ENCODE peak calls at places on chromosomes 5 and 9, in four cellular contexts. C is CD8-positive, alpha-beta T cell; H is HCT116; M is right cardiac atrium. O is an unnamed sample.

GRCh38 chr5:151213803-151214613 is 9.9 kb downstream of the CCDC69 start:
- DNase-seq in C (peak; percentile 91), H (no peak), M (peak; percentile 93), O (peak; percentile 61)

GRCh38 chr5:41787257-41787656 is 83.0 kb downstream of the OXCT1 start:
- DNase-seq in M (no peak), C (no peak), H (no peak), O (no peak)

GRCh38 chr9:16062542-16063240 is 509.8 kb downstream of the CCDC171 start:
- DNase-seq in C (no peak), M (no peak), H (peak; percentile 6), O (no peak)

GRCh38 chr5:149133795-149134777 is 7.2 kb upstream of the ABLIM3 start:
- DNase-seq in C (no peak), H (peak; percentile 89), M (peak; percentile 79), O (no peak)

GRCh38 chr9:114880276-114880891 is 50.0 kb downstream of the TNFSF8 start:
- DNase-seq in M (no peak), H (no peak), C (no peak), O (no peak)

GRCh38 chr5:32100230-32100629 is 73.9 kb downstream of the GOLPH3 start:
- DNase-seq in M (no peak), C (no peak), H (no peak), O (no peak)

GRCh38 chr5:77957-78804 is 13.8 kb upstream of the PLEKHG4B start:
- DNase-seq in C (no peak), H (peak; percentile 47), M (no peak), O (peak; percentile 21)

GRCh38 chr5:115190388-115190787 is 20.7 kb upstream of the TRIM36 start:
- DNase-seq in C (no peak), H (no peak), M (no peak), O (no peak)

GRCh38 chr9:101457003-101457402 is 21.4 kb upstream of the ALDOB start:
- DNase-seq in M (no peak), H (no peak), C (no peak), O (no peak)

GRCh38 chr9:114476891-114477469 is 28.3 kb downstream of the WHRN start:
- DNase-seq in H (no peak), C (no peak), M (no peak), O (no peak)

GRCh38 chr5:90549223-90549622 is 9.4 kb upstream of the ADGRV1 start:
- DNase-seq in M (no peak), C (no peak), H (no peak), O (no peak)

GRCh38 chr5:90553711-90554110 is 4.9 kb upstream of the ADGRV1 start:
- DNase-seq in H (no peak), M (no peak), C (no peak), O (no peak)

GRCh38 chr5:90549729-90550275 is 8.8 kb upstream of the ADGRV1 start:
- DNase-seq in H (no peak), C (no peak), M (no peak), O (no peak)

GRCh38 chr5:90551376-90551775 is 7.2 kb upstream of the ADGRV1 start:
- DNase-seq in H (no peak), C (no peak), M (no peak), O (no peak)

DNA sequence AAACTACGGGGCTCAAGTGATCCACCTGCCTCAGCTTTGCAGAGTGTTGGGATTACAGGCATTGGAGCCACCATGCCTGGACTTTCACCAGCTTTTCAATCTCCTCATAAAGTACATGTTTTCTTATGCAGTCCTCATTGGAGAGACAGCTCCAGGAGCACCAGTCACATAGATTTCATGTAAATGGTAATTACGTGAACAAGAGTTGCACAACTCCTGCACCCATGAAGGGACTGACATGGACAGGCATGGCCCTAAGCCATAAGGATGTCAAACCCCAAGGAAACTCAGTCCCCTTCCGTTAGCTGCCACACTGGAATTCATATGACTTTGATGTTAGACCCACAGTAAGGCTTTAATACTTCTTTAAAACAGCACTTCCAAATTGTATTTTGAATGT is 7.6 kb upstream of the ADGRV1 start:
- DNase-seq in M (no peak), H (no peak), C (no peak), O (no peak)
- H3K27me3 ChIP-seq in M (no peaks in the 10 kb centered on the region), H (no peaks in the 10 kb centered on the region), C (no peaks in the 10 kb centered on the region), O (no peaks in the 10 kb centered on the region)

DNA sequence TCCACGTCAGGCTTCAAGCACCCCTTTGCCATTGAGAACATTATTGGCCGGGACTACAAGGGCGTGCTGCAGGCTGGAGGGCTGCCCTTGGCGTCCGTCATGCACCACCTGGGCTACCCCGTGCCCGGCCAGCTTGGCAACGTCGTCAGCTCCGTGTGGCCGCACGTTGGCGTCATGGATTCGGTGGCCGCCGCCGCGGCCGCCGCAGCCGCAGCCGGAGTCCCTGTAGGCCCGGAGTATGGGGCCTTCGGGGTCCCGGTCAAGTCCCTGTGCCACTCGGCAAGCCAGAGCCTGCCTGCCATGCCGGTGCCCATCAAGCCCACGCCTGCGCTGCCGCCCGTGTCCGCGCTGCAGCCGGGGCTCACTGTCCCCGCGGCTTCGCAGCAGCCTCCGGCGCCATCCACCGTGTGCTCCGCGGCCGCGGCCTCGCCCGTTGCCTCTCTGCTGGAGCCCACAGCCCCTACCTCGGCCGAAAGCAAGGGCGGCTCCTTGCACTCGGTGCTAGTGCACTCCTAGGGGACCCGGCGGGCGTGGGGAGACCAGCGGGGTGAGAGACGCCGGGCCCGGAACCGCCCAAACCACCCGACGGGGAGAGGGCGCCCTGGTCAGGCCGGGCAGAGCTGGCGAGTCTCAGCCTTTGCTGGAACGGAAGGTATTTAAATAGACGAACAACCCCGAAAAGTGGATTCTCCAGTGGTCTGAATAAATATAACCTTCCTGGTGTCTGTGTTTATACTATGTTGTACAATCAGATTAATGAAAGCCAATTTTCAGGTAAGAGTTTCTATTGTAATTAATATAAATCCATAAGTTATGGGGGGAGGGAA is 1.2 kb downstream of the FOXB2 start:
- DNase-seq in H (no peak), C (no peak), M (peak; percentile 42), O (no peak)
- H3K27me3 ChIP-seq in H (no peaks in the 10 kb centered on the region), C (peaks cover 14% of the 10 kb centered on the region), M (no peaks in the 10 kb centered on the region), O (peaks cover 79% of the 10 kb centered on the region)

GRCh38 chr9:97501972-97502221 is 431 bp downstream of the TMOD1 start:
- DNase-seq in M (no peak), H (no peak), C (no peak), O (no peak)
- H3K27me3 ChIP-seq in M (no peaks in the 10 kb centered on the region), H (peaks cover 5% of the 10 kb centered on the region), C (peaks cover 4% of the 10 kb centered on the region), O (peaks cover 14% of the 10 kb centered on the region)

GRCh38 chr5:76085286-76085579 is 2.0 kb downstream of the SV2C start:
- DNase-seq in M (no peak), C (no peak), H (no peak), O (no peak)
- H3K27me3 ChIP-seq in M (peaks cover 10% of the 10 kb centered on the region), C (peaks cover 10% of the 10 kb centered on the region), H (peaks cover 22% of the 10 kb centered on the region), O (peaks cover 43% of the 10 kb centered on the region)

DNA sequence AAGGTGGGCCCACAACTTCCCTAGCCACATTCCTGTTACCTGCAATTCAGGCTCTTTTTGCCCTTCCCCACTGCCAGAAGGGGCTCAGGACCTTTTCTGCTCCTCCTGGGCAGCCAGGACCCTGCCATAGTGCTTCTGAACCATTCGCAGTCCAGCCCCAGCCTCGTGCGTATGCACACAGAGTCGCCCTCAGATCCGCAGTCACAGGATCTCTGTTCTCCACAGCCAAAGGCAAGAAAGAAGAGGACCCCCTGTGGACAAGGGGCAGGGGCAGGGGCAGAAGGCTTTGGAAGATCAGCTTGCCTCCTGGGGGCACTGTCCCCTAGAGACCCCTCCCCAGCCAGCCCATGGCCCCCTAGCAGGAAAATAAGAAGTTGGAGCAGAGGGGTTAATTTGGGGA is 82.8 kb downstream of the PCDH1 start:
- DNase-seq in M (no peak), C (no peak), H (no peak), O (no peak)
- H3K27me3 ChIP-seq in M (no peaks in the 10 kb centered on the region), C (no peaks in the 10 kb centered on the region), H (no peaks in the 10 kb centered on the region), O (no peaks in the 10 kb centered on the region)

GRCh38 chr9:97857603-97858392 is 4.8 kb downstream of the FOXE1 start:
- DNase-seq in M (no peak), H (no peak), C (no peak), O (no peak)

GRCh38 chr9:97855899-97856298 is 2.9 kb downstream of the FOXE1 start:
- DNase-seq in C (no peak), H (no peak), M (no peak), O (no peak)

GRCh38 chr9:97855486-97855875 is 2.5 kb downstream of the FOXE1 start:
- DNase-seq in H (no peak), M (no peak), C (no peak), O (no peak)

GRCh38 chr9:97858393-97858713 is 5.3 kb downstream of the FOXE1 start:
- DNase-seq in H (no peak), M (no peak), C (no peak), O (no peak)

GRCh38 chr9:97856857-97857602 is 4.0 kb downstream of the FOXE1 start:
- DNase-seq in H (no peak), C (no peak), M (no peak), O (no peak)
- H3K27me3 ChIP-seq in H (no peaks in the 10 kb centered on the region), C (peaks cover 52% of the 10 kb centered on the region), M (peaks cover 3% of the 10 kb centered on the region), O (no peaks in the 10 kb centered on the region)

GRCh38 chr5:141811287-141812155 is 66.7 kb downstream of the PCDH1 start:
- DNase-seq in M (no peak), H (no peak), C (peak; percentile 56), O (no peak)
- H3K27me3 ChIP-seq in M (no peaks in the 10 kb centered on the region), H (peaks cover 5% of the 10 kb centered on the region), C (peaks cover 5% of the 10 kb centered on the region), O (peaks cover 11% of the 10 kb centered on the region)

GRCh38 chr5:3107118-3107517 is 355.6 kb upstream of the IRX2 start:
- DNase-seq in H (no peak), C (no peak), M (no peak), O (no peak)
- H3K27me3 ChIP-seq in H (no peaks in the 10 kb centered on the region), C (no peaks in the 10 kb centered on the region), M (no peaks in the 10 kb centered on the region), O (no peaks in the 10 kb centered on the region)

O was measured in HAP-1.